ENCODE peak calls at places on chromosome 14, in six cellular contexts. H, T, Y, B, P and S are unnamed samples. For H3K9me3, the result is how much of the 10 kb centered on the place peaks cover.

GRCh38 chr14:74949211-74949610 is 6.2 kb downstream of the PGF start:
- DNase-seq in H (no peak), T (no peak), Y (no peak), B (no peak), P (no peak), S (no peak)

GRCh38 chr14:74713395-74713735 is 421 bp downstream of the FCF1 start:
- DNase-seq in H (no peak), T (no peak), Y (no peak), B (no peak), P (no peak), S (no peak)

GRCh38 chr14:63343878-63344277 is 25.1 kb upstream of the GPHB5 start:
- DNase-seq in H (no peak), T (no peak), Y (no peak), B (no peak), P (no peak), S (peak)

GRCh38 chr14:49975799-49976198 is 82.9 kb downstream of the ARF6 start:
- DNase-seq in H (no peak), T (no peak), Y (no peak), B (no peak), P (no peak), S (no peak)

GRCh38 chr14:69137456-69138188 is 15.3 kb downstream of the DCAF5 start:
- DNase-seq in H (no peak), T (no peak), Y (no peak), B (peak), P (no peak), S (no peak)

GRCh38 chr14:86091811-86092210 is 561.9 kb downstream of the FLRT2 start:
- DNase-seq in H (no peak), T (no peak), Y (no peak), B (no peak), P (no peak), S (peak)

GRCh38 chr14:92651106-92651792 is 97.2 kb downstream of the LGMN start:
- DNase-seq in H (peak), T (peak), Y (no peak), B (no peak), P (peak), S (no peak)

GRCh38 chr14:38202444-38203191 is 5.1 kb upstream of the SSTR1 start:
- DNase-seq in H (no peak), T (no peak), Y (no peak), B (no peak), P (no peak), S (no peak)

GRCh38 chr14:25056688-25057078 is 6.7 kb upstream of the STXBP6 start:
- DNase-seq in H (no peak), T (no peak), Y (no peak), B (peak), P (no peak), S (peak)

GRCh38 chr14:68359862-68360552 is 432.9 kb downstream of the ZFP36L1 start:
- DNase-seq in H (peak), T (peak), Y (peak), B (peak), P (no peak), S (no peak)

GRCh38 chr14:47442206-47442605 is 233.2 kb downstream of the MDGA2 start:
- DNase-seq in H (no peak), T (no peak), Y (no peak), B (peak), P (no peak), S (peak)

GRCh38 chr14:97021571-97022171 is 224.5 kb downstream of the VRK1 start:
- DNase-seq in H (no peak), T (no peak), Y (peak), B (no peak), P (no peak), S (no peak)

GRCh38 chr14:99596772-99597171 is 7.2 kb downstream of the CCDC85C start:
- DNase-seq in H (no peak), T (no peak), Y (no peak), B (no peak), P (no peak), S (no peak)

GRCh38 chr14:96861568-96862310 is 64.6 kb downstream of the VRK1 start:
- DNase-seq in H (peak), T (no peak), Y (no peak), B (no peak), P (no peak), S (no peak)

GRCh38 chr14:52031781-52032180 is 37.1 kb downstream of the NID2 start:
- DNase-seq in H (no peak), T (peak), Y (no peak), B (peak), P (no peak), S (peak)

GRCh38 chr14:23299558-23299957 is 3.1 kb downstream of the PPP1R3E start:
- DNase-seq in H (no peak), T (no peak), Y (peak), B (peak), P (no peak), S (peak)

GRCh38 chr14:104528496-104528895 is 51.1 kb upstream of the C14orf180 start:
- DNase-seq in H (no peak), T (no peak), Y (no peak), B (no peak), P (no peak), S (no peak)
- H3K9me3 ChIP-seq in H (under half), T (under half), Y (under half), B (under half), P (under half), S (under half)

GRCh38 chr14:36518586-36519430 is 1.2 kb downstream of the NKX2-1 start:
- DNase-seq in H (no peak), T (no peak), Y (no peak), B (no peak), P (no peak), S (no peak)

GRCh38 chr14:36521598-36522345 is 1.7 kb upstream of the NKX2-1 start:
- DNase-seq in H (no peak), T (no peak), Y (no peak), B (no peak), P (no peak), S (no peak)

GRCh38 chr14:36519431-36520321 is at the start of gene NKX2-1:
- DNase-seq in H (no peak), T (no peak), Y (peak), B (no peak), P (no peak), S (no peak)

GRCh38 chr14:36522347-36522971 is 2.4 kb upstream of the NKX2-1 start:
- DNase-seq in H (no peak), T (no peak), Y (no peak), B (no peak), P (no peak), S (no peak)

GRCh38 chr14:36520601-36521525 is 831 bp upstream of the NKX2-1 start:
- DNase-seq in H (peak), T (no peak), Y (peak), B (peak), P (no peak), S (peak)
- H3K9me3 ChIP-seq in H (under half), T (under half), Y (under half), B (under half), P (under half), S (under half)

GRCh38 chr14:79585845-79586244 is 625.5 kb downstream of the DIO2 start:
- DNase-seq in H (no peak), T (no peak), Y (no peak), B (no peak), P (no peak), S (no peak)
- H3K9me3 ChIP-seq in H (under half), T (under half), Y (under half), B (under half), P (under half), S (under half)

DNA sequence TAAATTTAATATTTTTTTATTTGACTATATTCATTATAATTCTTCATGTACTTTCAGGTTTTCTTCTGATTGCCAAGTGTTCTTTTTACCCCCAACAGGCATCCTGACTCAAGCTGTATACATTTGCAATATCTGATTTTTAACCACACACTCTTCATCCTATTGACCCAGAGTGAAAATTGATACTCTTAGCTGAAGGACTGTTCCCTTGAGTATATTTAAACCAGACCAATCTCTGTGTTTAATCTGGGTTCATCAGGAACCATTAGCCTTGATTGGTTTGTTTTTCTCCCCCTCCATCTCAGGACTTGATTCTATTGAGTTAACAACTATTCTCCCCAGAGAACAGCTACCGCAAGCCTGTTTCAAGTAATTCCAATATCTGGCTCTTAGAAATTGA is 222.3 kb upstream of the NOVA1 start:
- DNase-seq in H (no peak), T (no peak), Y (no peak), B (no peak), P (no peak), S (no peak)
- H3K9me3 ChIP-seq in H (under half), T (under half), Y (under half), B (under half), P (under half), S (under half)

GRCh38 chr14:101380512-101380911 is 180.8 kb upstream of the DIO3 start:
- DNase-seq in H (no peak), T (no peak), Y (no peak), B (no peak), P (no peak), S (no peak)
- H3K9me3 ChIP-seq in H (under half), T (under half), Y (under half), B (under half), P (under half), S (under half)

GRCh38 chr14:90546767-90547166 is 149.9 kb downstream of the CALM1 start:
- DNase-seq in H (no peak), T (no peak), Y (no peak), B (no peak), P (no peak), S (no peak)
- H3K9me3 ChIP-seq in H (under half), T (under half), Y (under half), B (under half), P (under half), S (under half)

GRCh38 chr14:85010186-85010585 is 519.8 kb upstream of the FLRT2 start:
- DNase-seq in H (no peak), T (no peak), Y (no peak), B (no peak), P (no peak), S (peak)
- H3K9me3 ChIP-seq in H (under half), T (under half), Y (under half), B (under half), P (under half), S (under half)